ENCODE peak calls at places on chromosome 16, in six cellular contexts. T is stromal cell of bone marrow; E is activated effector memory CD4-positive, alpha-beta T cell treated with Interleukin-2 at 50 U/mL for 16 hours; F is heart right ventricle; Q is lower lobe of right lung; V is HTR-8/SVneo. K is an unnamed sample.

GRCh38 chr16:50549561-50549915 is 1.3 kb downstream of the NKD1 start:
- DNase-seq in T (no peak), E (no peak), F (no peak), Q (no peak), V (no peak), K (no peak)

GRCh38 chr16:19095699-19096098 is 18.1 kb upstream of the ITPRIPL2 start:
- DNase-seq in T (no peak), E (no peak), F (no peak), Q (no peak), V (no peak), K (peak)

GRCh38 chr16:78375055-78375679 is 275.7 kb downstream of the WWOX start:
- DNase-seq in T (no peak), E (no peak), F (peak), Q (no peak), V (no peak), K (no peak)

GRCh38 chr16:84308120-84308519 is 13.4 kb downstream of the WFDC1 start:
- DNase-seq in T (no peak), E (no peak), F (peak), Q (peak), V (peak), K (no peak)

GRCh38 chr16:89024546-89024945 is 47.5 kb upstream of the CBFA2T3 start:
- DNase-seq in T (no peak), E (no peak), F (no peak), Q (no peak), V (no peak), K (no peak)

GRCh38 chr16:965487-965886 is 5.3 kb downstream of the LMF1 start:
- DNase-seq in T (no peak), E (no peak), F (no peak), Q (no peak), V (no peak), K (no peak)

GRCh38 chr16:50067290-50067853 is 1.6 kb downstream of the HEATR3 start:
- DNase-seq in T (peak), E (no peak), F (no peak), Q (no peak), V (peak), K (peak)

GRCh38 chr16:47779201-47780016 is 318.3 kb downstream of the PHKB start:
- DNase-seq in T (no peak), E (no peak), F (no peak), Q (no peak), V (no peak), K (no peak)

GRCh38 chr16:11386791-11387546 is 41.7 kb downstream of the RMI2 start:
- DNase-seq in T (peak), E (no peak), F (peak), Q (no peak), V (no peak), K (no peak)

GRCh38 chr16:69855587-69855986 is 93.5 kb downstream of the WWP2 start:
- DNase-seq in T (no peak), E (no peak), F (no peak), Q (no peak), V (no peak), K (no peak)

GRCh38 chr16:87458424-87458915 is 34.4 kb downstream of the ZCCHC14 start:
- DNase-seq in T (no peak), E (no peak), F (no peak), Q (no peak), V (no peak), K (no peak)

GRCh38 chr16:68866933-68867332 is 23.6 kb downstream of the TANGO6 start:
- DNase-seq in T (no peak), E (no peak), F (no peak), Q (no peak), V (no peak), K (no peak)

GRCh38 chr16:25213709-25214416 is 2.9 kb upstream of the AQP8 start:
- DNase-seq in T (no peak), E (no peak), F (no peak), Q (no peak), V (no peak), K (no peak)

GRCh38 chr16:65660390-65660789 is 538.5 kb upstream of the CDH11 start:
- DNase-seq in T (peak), E (no peak), F (no peak), Q (no peak), V (no peak), K (no peak)

GRCh38 chr16:70250748-70251650 is 741 bp downstream of the EXOSC6 start:
- DNase-seq in T (peak), E (no peak), F (peak), Q (peak), V (peak), K (peak)

GRCh38 chr16:88769617-88770458 is 15.2 kb downstream of the PIEZO1 start:
- DNase-seq in T (no peak), E (no peak), F (no peak), Q (peak), V (no peak), K (peak)

GRCh38 chr16:84800579-84800978 is 19.2 kb upstream of the CRISPLD2 start:
- DNase-seq in T (no peak), E (no peak), F (no peak), Q (no peak), V (no peak), K (no peak)

GRCh38 chr16:11903906-11904305 is 11.8 kb downstream of the GSPT1 start:
- DNase-seq in T (no peak), E (no peak), F (no peak), Q (no peak), V (no peak), K (no peak)

GRCh38 chr16:56606071-56606687 is 2.2 kb upstream of the MT2A start:
- DNase-seq in T (peak), E (no peak), F (no peak), Q (no peak), V (no peak), K (peak)

GRCh38 chr16:10743227-10743609 is 424 bp upstream of the NUBP1 start:
- DNase-seq in T (no peak), E (no peak), F (no peak), Q (no peak), V (no peak), K (no peak)

GRCh38 chr16:11229906-11230305 is 26.1 kb downstream of the SOCS1 start:
- DNase-seq in T (no peak), E (no peak), F (no peak), Q (no peak), V (no peak), K (no peak)

GRCh38 chr16:8736123-8736680 is 61.2 kb downstream of the TMEM186 start:
- DNase-seq in T (no peak), E (no peak), F (no peak), Q (no peak), V (no peak), K (no peak)

GRCh38 chr16:85391769-85392583 is 221.1 kb upstream of the GSE1 start:
- DNase-seq in T (no peak), E (no peak), F (peak), Q (peak), V (no peak), K (no peak)

GRCh38 chr16:57643902-57644301 is 15.5 kb downstream of the ADGRG1 start:
- DNase-seq in T (no peak), E (no peak), F (no peak), Q (no peak), V (no peak), K (no peak)

GRCh38 chr16:23952128-23953041 is 116.6 kb downstream of the PRKCB start:
- DNase-seq in T (no peak), E (no peak), F (no peak), Q (no peak), V (no peak), K (no peak)

GRCh38 chr16:19153876-19154275 is 14.2 kb upstream of the SYT17 start:
- DNase-seq in T (no peak), E (no peak), F (no peak), Q (no peak), V (peak), K (no peak)

GRCh38 chr16:20515580-20516179 is 60.5 kb downstream of the ACSM2B start:
- DNase-seq in T (no peak), E (no peak), F (no peak), Q (no peak), V (no peak), K (peak)

GRCh38 chr16:84742561-84743200 is 42.9 kb downstream of the USP10 start:
- DNase-seq in T (no peak), E (no peak), F (no peak), Q (no peak), V (no peak), K (no peak)

GRCh38 chr16:82660078-82660645 is 33.4 kb downstream of the CDH13 start:
- DNase-seq in T (peak), E (peak), F (no peak), Q (no peak), V (peak), K (no peak)

GRCh38 chr16:8958344-8958808 is 5.3 kb downstream of the USP7 start:
- DNase-seq in T (peak), E (no peak), F (no peak), Q (no peak), V (no peak), K (no peak)

GRCh38 chr16:86491643-86492030 is 18.7 kb upstream of the FOXF1 start:
- DNase-seq in T (no peak), E (no peak), F (no peak), Q (no peak), V (no peak), K (no peak)

GRCh38 chr16:84045001-84045817 is 2.6 kb upstream of the SLC38A8 start:
- DNase-seq in T (no peak), E (no peak), F (no peak), Q (peak), V (no peak), K (no peak)

GRCh38 chr16:138049-138417 is 440 bp downstream of the NPRL3 start:
- DNase-seq in T (no peak), E (peak), F (peak), Q (no peak), V (no peak), K (peak)

GRCh38 chr16:2858245-2859025 is 465 bp upstream of the PRSS22 start:
- DNase-seq in T (no peak), E (no peak), F (no peak), Q (peak), V (no peak), K (no peak)